ENCODE peak calls at places on chromosomes 12 and 14, in seven cellular contexts. U is aorta, X is OCI-LY7, C is H9, E is AG04450, H is tibial nerve, R is IMR-90. W is an unnamed sample.

GRCh38 chr12:121805171-121805687 is 1.4 kb downstream of the SETD1B start:
- DNase-seq in R (no peak), H (no peak), X (peak; percentile 53), E (no peak), U (peak; percentile 49), C (no peak), W (no peak)

GRCh38 chr14:33692762-33693161 is 258.1 kb downstream of the EGLN3 start:
- DNase-seq in E (no peak), R (peak; percentile 24), H (no peak), X (no peak), U (no peak), C (no peak), W (no peak)

GRCh38 chr12:86229772-86230171 is 26.4 kb downstream of the MGAT4C start:
- DNase-seq in H (no peak), C (no peak), U (no peak), E (no peak), X (no peak), R (no peak), W (no peak)

GRCh38 chr14:77024171-77024627 is 4.3 kb downstream of the IRF2BPL start:
- DNase-seq in X (no peak), H (no peak), E (no peak), R (peak; percentile 43), U (no peak), C (peak; percentile 93), W (no peak)

GRCh38 chr12:127926004-127926403 is 341.0 kb upstream of the TMEM132C start:
- DNase-seq in H (no peak), X (no peak), R (no peak), C (peak; percentile 66), U (peak; percentile 55), E (no peak), W (peak; percentile 24)

GRCh38 chr14:61128382-61129167 is 147.5 kb downstream of the SLC38A6 start:
- DNase-seq in E (no peak), U (no peak), X (peak; percentile 33), R (peak; percentile 46), H (no peak), C (no peak), W (no peak)

GRCh38 chr12:6133642-6134041 is 9.2 kb upstream of the VWF start:
- DNase-seq in U (no peak), E (no peak), C (no peak), R (no peak), H (no peak), X (no peak), W (no peak)

GRCh38 chr14:68247867-68248266 is 428.3 kb downstream of the RAD51B start:
- DNase-seq in R (peak; percentile 27), X (no peak), C (no peak), U (no peak), E (no peak), H (no peak), W (no peak)

GRCh38 chr12:46383654-46384450 is 11.3 kb upstream of the SLC38A2 start:
- DNase-seq in R (peak; percentile 97), H (peak; percentile 92), E (peak; percentile 95), U (peak; percentile 96), C (no peak), X (peak; percentile 37), W (peak; percentile 85)

GRCh38 chr12:31651893-31652521 is 7.5 kb upstream of the ETFBKMT start:
- DNase-seq in R (no peak), H (no peak), X (no peak), C (no peak), E (no peak), U (no peak), W (no peak)

GRCh38 chr12:21993438-21993981 is 52.3 kb upstream of the ABCC9 start:
- DNase-seq in X (no peak), U (no peak), R (no peak), C (no peak), E (no peak), H (no peak), W (no peak)

GRCh38 chr14:79861111-79861510 is 350.2 kb downstream of the DIO2 start:
- DNase-seq in R (no peak), C (peak; percentile 55), E (no peak), H (no peak), X (no peak), U (no peak), W (no peak)

GRCh38 chr14:95218472-95219193 is 61.3 kb upstream of the DICER1 start:
- DNase-seq in C (peak; percentile 62), H (no peak), X (no peak), R (no peak), E (no peak), U (no peak), W (no peak)

GRCh38 chr14:95222151-95222631 is 64.9 kb upstream of the DICER1 start:
- DNase-seq in H (peak; percentile 43), R (peak; percentile 38), C (peak; percentile 52), U (no peak), E (no peak), X (no peak), W (no peak)

GRCh38 chr14:95218006-95218405 is 60.7 kb upstream of the DICER1 start:
- DNase-seq in H (no peak), C (no peak), R (no peak), E (no peak), X (no peak), U (no peak), W (no peak)

GRCh38 chr14:95222870-95223398 is 65.6 kb upstream of the DICER1 start:
- DNase-seq in C (no peak), U (no peak), E (no peak), R (peak; percentile 50), X (no peak), H (no peak), W (no peak)

DNA sequence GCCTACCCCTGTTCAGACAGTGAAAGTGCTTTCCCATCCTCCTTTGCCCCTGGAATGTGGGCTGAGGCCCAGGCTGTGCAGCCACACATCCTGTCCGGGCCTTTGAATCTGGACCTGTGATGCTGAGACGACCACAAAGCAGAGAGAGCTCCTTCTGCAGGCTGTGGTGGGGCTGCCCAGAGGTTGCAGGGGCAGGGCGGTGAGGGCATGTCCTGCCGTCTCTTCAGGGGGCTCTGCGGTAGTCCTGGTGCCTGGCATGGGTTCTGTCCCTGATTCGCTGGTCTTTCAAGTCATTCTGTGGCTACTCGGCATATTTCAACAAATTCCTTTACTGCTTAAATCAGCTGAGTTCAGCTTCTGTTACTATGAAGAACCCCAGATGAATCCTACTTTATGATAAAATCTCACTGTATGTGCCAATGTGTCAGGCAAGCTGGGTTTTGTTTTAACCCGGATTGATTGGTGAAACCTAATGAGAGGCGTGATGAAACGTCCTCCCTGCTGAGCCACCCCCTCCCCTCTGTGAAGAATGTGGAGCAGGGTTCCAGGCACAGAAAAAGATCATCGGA is 63.4 kb upstream of the DICER1 start:
- DNase-seq in E (no peak), X (no peak), H (no peak), C (no peak), R (peak; percentile 23), U (no peak), W (no peak)
- H3K27ac ChIP-seq in E (no peak overlapping the region), X (no peak overlapping the region), H (no peak overlapping the region), C (no peak overlapping the region), R (no peak overlapping the region), U (no peak overlapping the region), W (no peak overlapping the region)

GRCh38 chr12:120223458-120224303 is 22.8 kb upstream of the RPLP0 start:
- DNase-seq in R (peak; percentile 47), U (no peak), H (no peak), E (no peak), C (no peak), X (no peak), W (no peak)
- H3K27ac ChIP-seq in R (no peak overlapping the region), U (no peak overlapping the region), H (peak overlapping the region; percentile 15), E (no peak overlapping the region), C (no peak overlapping the region), X (no peak overlapping the region), W (no peak overlapping the region)

DNA sequence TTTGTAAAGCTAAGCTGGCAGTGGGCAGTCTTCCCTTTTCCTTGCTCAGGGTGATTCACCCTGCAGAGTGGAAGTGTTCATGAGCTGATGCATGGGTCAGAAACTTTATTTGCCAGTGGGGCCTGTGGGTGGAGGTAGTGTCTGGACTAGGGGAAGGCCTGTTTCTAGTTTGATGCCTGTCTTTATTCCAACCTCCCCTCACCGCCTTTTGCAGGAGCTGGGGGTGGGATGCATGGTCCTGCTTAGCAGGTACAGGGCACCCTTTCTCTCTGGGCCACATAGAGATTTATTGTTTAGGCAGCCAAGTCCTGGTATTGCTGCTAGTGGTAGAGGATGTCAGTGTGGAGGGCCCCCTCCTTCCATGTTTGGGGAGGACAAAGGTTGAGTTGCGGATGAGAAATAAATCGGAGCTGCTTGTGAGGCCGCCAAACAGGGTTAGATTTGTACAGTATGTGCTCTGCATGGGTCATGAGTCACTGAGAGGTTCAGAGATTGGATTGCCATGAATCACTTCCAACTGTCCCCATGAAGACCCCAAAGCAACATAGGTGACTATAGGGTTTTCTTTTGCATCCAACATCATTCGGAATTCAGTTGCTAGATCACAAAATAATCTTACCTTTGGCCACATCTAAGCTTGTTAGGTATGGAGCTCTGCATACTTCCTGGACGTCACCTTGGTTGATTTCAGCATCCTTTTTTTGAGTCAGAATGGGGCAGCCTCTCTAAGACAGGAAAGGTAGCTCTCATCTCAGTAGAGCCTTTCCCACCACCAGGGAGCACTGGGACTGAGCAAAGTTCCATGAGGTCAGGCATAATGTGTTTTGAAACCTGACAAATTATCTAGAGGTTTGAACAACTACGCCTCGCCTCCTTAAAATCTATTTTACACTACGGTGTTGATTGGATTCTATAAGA is 8.8 kb downstream of the SMOC1 start:
- DNase-seq in X (no peak), R (peak; percentile 71), H (no peak), E (no peak), C (no peak), U (no peak), W (no peak)
- H3K27ac ChIP-seq in X (no peak overlapping the region), R (peak overlapping the region; percentile 36), H (no peak overlapping the region), E (no peak overlapping the region), C (no peak overlapping the region), U (no peak overlapping the region), W (no peak overlapping the region)

GRCh38 chr12:104630230-104630670 is 173.5 kb downstream of the CHST11 start:
- DNase-seq in U (no peak), C (no peak), X (no peak), R (no peak), H (no peak), E (no peak), W (no peak)

GRCh38 chr12:104626069-104626690 is 169.4 kb downstream of the CHST11 start:
- DNase-seq in U (no peak), E (no peak), C (no peak), R (no peak), H (no peak), X (no peak), W (no peak)

GRCh38 chr12:104628338-104629135 is 171.8 kb downstream of the CHST11 start:
- DNase-seq in X (no peak), C (no peak), E (no peak), H (no peak), R (no peak), U (peak; percentile 58), W (no peak)

GRCh38 chr12:104627975-104628322 is 171.2 kb downstream of the CHST11 start:
- DNase-seq in R (no peak), X (no peak), H (no peak), U (no peak), C (no peak), E (no peak), W (no peak)

DNA sequence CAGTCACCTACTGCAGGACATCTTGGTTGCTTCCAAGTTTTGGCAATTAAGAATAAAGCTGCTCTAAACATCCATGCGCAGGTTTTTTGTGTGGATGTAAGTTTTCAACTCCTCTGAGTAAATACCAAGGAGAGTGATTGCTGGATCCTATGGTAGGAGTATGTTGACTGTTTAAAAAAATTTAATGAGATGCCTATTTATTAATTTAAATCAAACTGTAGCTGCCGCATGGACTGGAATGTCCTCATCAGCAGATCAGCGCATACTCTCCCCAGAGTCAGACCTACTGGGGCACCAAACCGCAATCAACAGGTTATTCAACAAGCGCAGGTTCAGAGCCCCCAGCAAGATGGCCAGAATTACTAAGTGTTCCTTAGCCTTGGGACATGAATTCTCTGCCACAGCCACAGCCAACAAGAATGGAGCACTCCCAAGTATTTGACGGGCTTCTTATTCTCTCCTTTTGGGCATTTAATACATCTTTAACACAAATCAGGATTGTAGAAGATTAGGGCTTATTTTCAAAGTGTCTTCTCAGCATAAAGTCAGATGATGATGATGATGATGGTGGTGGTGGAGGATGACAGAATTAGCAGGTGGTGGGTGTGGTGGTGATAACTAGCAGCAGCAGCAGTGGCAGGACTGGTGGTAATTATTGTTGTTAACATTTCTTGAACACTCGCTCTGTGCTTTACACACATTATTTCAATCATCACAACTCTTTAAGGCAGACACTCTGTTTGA is 170.7 kb downstream of the CHST11 start:
- DNase-seq in C (no peak), X (no peak), H (no peak), E (no peak), R (no peak), U (no peak), W (no peak)
- H3K27ac ChIP-seq in C (no peak overlapping the region), X (no peak overlapping the region), H (no peak overlapping the region), E (no peak overlapping the region), R (no peak overlapping the region), U (peak overlapping the region; percentile 24), W (no peak overlapping the region)

W was measured in substantia nigra.